ENCODE peak calls at places on chromosomes 12 and 14, in four cellular contexts. G, V, C and B are unnamed samples.

GRCh38 chr12:32922546-32923297 is 26.1 kb upstream of the PKP2 start:
- DNase-seq in G (no peak), V (no peak), C (no peak), B (no peak)

GRCh38 chr12:130185455-130186100 is 23.3 kb downstream of the FZD10 start:
- DNase-seq in G (no peak), V (no peak), C (no peak), B (no peak)

GRCh38 chr12:126582231-126582630 is 1517.0 kb downstream of the AACS start:
- DNase-seq in G (no peak), V (no peak), C (no peak), B (no peak)

GRCh38 chr14:24463806-24464785 is 21.5 kb upstream of the SDR39U1 start:
- DNase-seq in G (no peak), V (no peak), C (no peak), B (no peak)

GRCh38 chr14:94970937-94971730 is 186.2 kb downstream of the DICER1 start:
- DNase-seq in G (peak; percentile 56), V (no peak), C (no peak), B (no peak)

GRCh38 chr12:78622529-78623221 is 241.9 kb upstream of the SYT1 start:
- DNase-seq in G (no peak), V (no peak), C (no peak), B (no peak)

GRCh38 chr12:13094349-13094748 is 9.1 kb downstream of the GSG1 start:
- DNase-seq in G (no peak), V (no peak), C (no peak), B (no peak)

GRCh38 chr14:106879241-106879640 is 1352.9 kb downstream of the TMEM121 start:
- DNase-seq in G (peak; percentile 46), V (peak; percentile 75), C (peak; percentile 28), B (peak; percentile 82)

GRCh38 chr14:67837011-67837624 is 17.5 kb downstream of the RAD51B start:
- DNase-seq in G (peak; percentile 77), V (no peak), C (peak; percentile 58), B (no peak)

GRCh38 chr14:22391908-22392307 is 197.1 kb downstream of the DAD1 start:
- DNase-seq in G (peak; percentile 43), V (peak; percentile 64), C (peak; percentile 10), B (peak; percentile 39)

GRCh38 chr14:68683326-68683725 is 109.5 kb downstream of the ZFP36L1 start:
- DNase-seq in G (no peak), V (peak; percentile 36), C (no peak), B (no peak)

GRCh38 chr14:29654910-29655590 is 272.6 kb downstream of the PRKD1 start:
- DNase-seq in G (no peak), V (no peak), C (no peak), B (no peak)

GRCh38 chr12:49693931-49694439 is 13.2 kb downstream of the FMNL3 start:
- DNase-seq in G (no peak), V (no peak), C (no peak), B (no peak)

GRCh38 chr12:475286-475685 is 15.5 kb downstream of the B4GALNT3 start:
- DNase-seq in G (no peak), V (no peak), C (no peak), B (no peak)

GRCh38 chr14:93648440-93649168 is 139.7 kb downstream of the PRIMA1 start:
- DNase-seq in G (no peak), V (no peak), C (no peak), B (no peak)

GRCh38 chr12:131775124-131775903 is 52.9 kb upstream of the MMP17 start:
- DNase-seq in G (no peak), V (no peak), C (no peak), B (no peak)
- H3K27ac ChIP-seq in G (no peak overlapping the region), V (no peak overlapping the region), C (no peak overlapping the region), B (no peak overlapping the region)

GRCh38 chr14:61132894-61133293 is 148.2 kb downstream of the TMEM30B start:
- DNase-seq in G (no peak), V (no peak), C (no peak), B (no peak)
- H3K4me3 ChIP-seq in G (no peak overlapping the region), V (no peak overlapping the region), C (no peak overlapping the region), B (no peak overlapping the region)

GRCh38 chr12:24561411-24561871 is 387.5 kb downstream of the BCAT1 start:
- DNase-seq in G (no peak), V (no peak), C (no peak), B (no peak)
- H3K27ac ChIP-seq in G (peak overlapping the region; percentile 84), V (peak overlapping the region; percentile 89), C (no peak overlapping the region), B (peak overlapping the region; percentile 42)

GRCh38 chr12:68746572-68747180 is 700 bp downstream of the SLC35E3 start:
- DNase-seq in G (peak; percentile 59), V (peak; percentile 79), C (peak; percentile 35), B (peak; percentile 67)

GRCh38 chr12:68749443-68749842 is 3.5 kb downstream of the SLC35E3 start:
- DNase-seq in G (no peak), V (no peak), C (no peak), B (no peak)

GRCh38 chr12:68750506-68750905 is 4.5 kb downstream of the SLC35E3 start:
- DNase-seq in G (no peak), V (no peak), C (no peak), B (no peak)

GRCh38 chr12:68745904-68746571 is at the start of gene SLC35E3:
- DNase-seq in G (peak; percentile 88), V (peak; percentile 98), C (peak; percentile 91), B (peak; percentile 96)

DNA sequence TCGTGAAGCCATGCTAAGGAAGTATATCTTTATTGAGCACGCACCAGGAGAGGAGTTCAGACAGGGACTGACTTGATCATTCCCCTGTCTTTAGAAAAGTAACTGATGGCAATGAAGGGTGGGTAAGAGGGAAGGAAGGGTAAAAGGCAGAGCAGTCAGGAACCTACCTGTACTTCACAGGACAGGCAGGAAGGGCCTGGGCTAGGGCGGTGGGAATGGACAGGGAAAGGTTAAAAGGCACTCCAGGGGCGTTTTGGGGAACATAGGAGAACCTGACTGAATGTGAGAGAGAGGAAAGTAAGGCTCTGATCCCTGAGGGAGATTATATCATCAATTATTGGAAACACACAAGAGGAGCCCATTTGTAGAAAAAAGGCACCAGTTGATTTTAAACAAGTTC is 3.9 kb downstream of the SLC35E3 start:
- DNase-seq in G (no peak), V (no peak), C (no peak), B (no peak)
- H3K4me3 ChIP-seq in G (no peak overlapping the region), V (no peak overlapping the region), C (no peak overlapping the region), B (no peak overlapping the region)

GRCh38 chr14:32764131-32764530 is 174.5 kb upstream of the NPAS3 start:
- DNase-seq in G (no peak), V (no peak), C (no peak), B (no peak)
- H3K27ac ChIP-seq in G (no peak overlapping the region), V (no peak overlapping the region), C (no peak overlapping the region), B (no peak overlapping the region)